ENCODE peak calls at places on chromosomes 7 and 10, in five cellular contexts. O, P, G, N and V are unnamed samples.

GRCh38 chr7:5532520-5533335 is 109.1 kb upstream of the TNRC18 start:
- DNase-seq in O (no peak), P (no peak), G (peak; percentile 60), N (no peak), V (no peak)

GRCh38 chr10:16441106-16441850 is 4.5 kb downstream of the PTER start:
- DNase-seq in O (no peak), P (peak; percentile 10), G (no peak), N (no peak), V (no peak)

GRCh38 chr7:42414028-42414427 is 177.0 kb upstream of the GLI3 start:
- DNase-seq in O (no peak), P (no peak), G (no peak), N (no peak), V (no peak)

GRCh38 chr10:102090772-102091171 is 25.6 kb downstream of the HPS6 start:
- DNase-seq in O (no peak), P (no peak), G (no peak), N (no peak), V (no peak)

GRCh38 chr10:26881600-26882331 is 21.0 kb upstream of the ABI1 start:
- DNase-seq in O (peak; percentile 46), P (peak; percentile 83), G (no peak), N (no peak), V (no peak)

GRCh38 chr10:23111679-23112286 is 16.4 kb downstream of the MSRB2 start:
- DNase-seq in O (no peak), P (no peak), G (no peak), N (no peak), V (no peak)

GRCh38 chr7:134660961-134661376 is 14.3 kb downstream of the BPGM start:
- DNase-seq in O (no peak), P (peak; percentile 19), G (no peak), N (no peak), V (no peak)

GRCh38 chr10:110460111-110460809 is 37.4 kb upstream of the DUSP5 start:
- DNase-seq in O (no peak), P (no peak), G (peak; percentile 26), N (no peak), V (no peak)

GRCh38 chr10:13213163-13213562 is 21.0 kb downstream of the UCMA start:
- DNase-seq in O (no peak), P (no peak), G (no peak), N (no peak), V (no peak)

GRCh38 chr10:106525871-106526270 is 638.6 kb downstream of the SORCS1 start:
- DNase-seq in O (no peak), P (no peak), G (no peak), N (no peak), V (no peak)

GRCh38 chr10:100923580-100923979 is 10.8 kb downstream of the SLF2 start:
- DNase-seq in O (no peak), P (no peak), G (no peak), N (no peak), V (no peak)

GRCh38 chr7:132650498-132650897 is 74.2 kb upstream of the PLXNA4 start:
- DNase-seq in O (no peak), P (peak; percentile 60), G (no peak), N (no peak), V (no peak)

GRCh38 chr10:80144302-80145131 is 12.0 kb downstream of the PLAC9 start:
- DNase-seq in O (peak; percentile 22), P (no peak), G (no peak), N (no peak), V (no peak)

GRCh38 chr10:99328579-99329237 is 448 bp upstream of the CNNM1 start:
- DNase-seq in O (no peak), P (no peak), G (peak; percentile 35), N (peak; percentile 6), V (no peak)

GRCh38 chr7:53119514-53119933 is 84.1 kb downstream of the POM121L12 start:
- DNase-seq in O (no peak), P (no peak), G (no peak), N (no peak), V (no peak)